ENCODE peak calls at places on chromosomes 11 and 22, in six cellular contexts. One of them, this sample, is unnamed.

GRCh38 chr11:111719379-111719778 is 46.8 kb downstream of the PPP2R1B start:
- DNase-seq in OCI-LY7: no peak
- DNase-seq in activated naive CD4-positive, alpha-beta T cell treated with anti-CD3 and anti-CD28 coated beads, Interleukin-2, amount 50 U/mL, for 16 hours: no peak
- DNase-seq in upper lobe of right lung: no peak
- DNase-seq in cardiac septum: no peak
- DNase-seq in HT1080: peak
- DNase-seq in this sample: no peak

GRCh38 chr11:35257287-35257686 is 118.3 kb downstream of the CD44 start:
- DNase-seq in OCI-LY7: no peak
- DNase-seq in activated naive CD4-positive, alpha-beta T cell treated with anti-CD3 and anti-CD28 coated beads, Interleukin-2, amount 50 U/mL, for 16 hours: no peak
- DNase-seq in upper lobe of right lung: no peak
- DNase-seq in cardiac septum: no peak
- DNase-seq in HT1080: no peak
- DNase-seq in this sample: no peak

GRCh38 chr11:73729594-73730206 is 31.2 kb downstream of the RAB6A start:
- DNase-seq in OCI-LY7: peak
- DNase-seq in activated naive CD4-positive, alpha-beta T cell treated with anti-CD3 and anti-CD28 coated beads, Interleukin-2, amount 50 U/mL, for 16 hours: no peak
- DNase-seq in upper lobe of right lung: no peak
- DNase-seq in cardiac septum: no peak
- DNase-seq in HT1080: peak
- DNase-seq in this sample: no peak

GRCh38 chr11:47412152-47412746 is 3.9 kb downstream of the SLC39A13 start:
- DNase-seq in OCI-LY7: peak
- DNase-seq in activated naive CD4-positive, alpha-beta T cell treated with anti-CD3 and anti-CD28 coated beads, Interleukin-2, amount 50 U/mL, for 16 hours: peak
- DNase-seq in upper lobe of right lung: peak
- DNase-seq in cardiac septum: peak
- DNase-seq in HT1080: peak
- DNase-seq in this sample: no peak

GRCh38 chr11:35058318-35058717 is 80.7 kb upstream of the CD44 start:
- DNase-seq in OCI-LY7: no peak
- DNase-seq in activated naive CD4-positive, alpha-beta T cell treated with anti-CD3 and anti-CD28 coated beads, Interleukin-2, amount 50 U/mL, for 16 hours: no peak
- DNase-seq in upper lobe of right lung: no peak
- DNase-seq in cardiac septum: no peak
- DNase-seq in HT1080: no peak
- DNase-seq in this sample: no peak

GRCh38 chr11:73399159-73400090 is 23.2 kb downstream of the RELT start:
- DNase-seq in OCI-LY7: no peak
- DNase-seq in activated naive CD4-positive, alpha-beta T cell treated with anti-CD3 and anti-CD28 coated beads, Interleukin-2, amount 50 U/mL, for 16 hours: no peak
- DNase-seq in upper lobe of right lung: peak
- DNase-seq in cardiac septum: peak
- DNase-seq in HT1080: peak
- DNase-seq in this sample: no peak

GRCh38 chr22:20044495-20045151 is 23.7 kb downstream of the TANGO2 start:
- DNase-seq in OCI-LY7: no peak
- DNase-seq in activated naive CD4-positive, alpha-beta T cell treated with anti-CD3 and anti-CD28 coated beads, Interleukin-2, amount 50 U/mL, for 16 hours: no peak
- DNase-seq in upper lobe of right lung: no peak
- DNase-seq in cardiac septum: no peak
- DNase-seq in HT1080: no peak
- DNase-seq in this sample: no peak

GRCh38 chr11:95074806-95075563 is 8.3 kb downstream of the SRSF8 start:
- DNase-seq in OCI-LY7: no peak
- DNase-seq in activated naive CD4-positive, alpha-beta T cell treated with anti-CD3 and anti-CD28 coated beads, Interleukin-2, amount 50 U/mL, for 16 hours: no peak
- DNase-seq in upper lobe of right lung: peak
- DNase-seq in cardiac septum: peak
- DNase-seq in HT1080: peak
- DNase-seq in this sample: no peak

GRCh38 chr11:73003083-73003482 is 139.0 kb downstream of the FCHSD2 start:
- DNase-seq in OCI-LY7: peak
- DNase-seq in activated naive CD4-positive, alpha-beta T cell treated with anti-CD3 and anti-CD28 coated beads, Interleukin-2, amount 50 U/mL, for 16 hours: no peak
- DNase-seq in upper lobe of right lung: no peak
- DNase-seq in cardiac septum: no peak
- DNase-seq in HT1080: no peak
- DNase-seq in this sample: no peak

GRCh38 chr11:71381781-71382505 is 66.2 kb downstream of the DHCR7 start:
- DNase-seq in OCI-LY7: peak
- DNase-seq in activated naive CD4-positive, alpha-beta T cell treated with anti-CD3 and anti-CD28 coated beads, Interleukin-2, amount 50 U/mL, for 16 hours: no peak
- DNase-seq in upper lobe of right lung: no peak
- DNase-seq in cardiac septum: no peak
- DNase-seq in HT1080: peak
- DNase-seq in this sample: no peak

GRCh38 chr22:24187731-24188644 is 6.7 kb downstream of the SUSD2 start:
- DNase-seq in OCI-LY7: no peak
- DNase-seq in activated naive CD4-positive, alpha-beta T cell treated with anti-CD3 and anti-CD28 coated beads, Interleukin-2, amount 50 U/mL, for 16 hours: no peak
- DNase-seq in upper lobe of right lung: peak
- DNase-seq in cardiac septum: no peak
- DNase-seq in HT1080: no peak
- DNase-seq in this sample: peak

GRCh38 chr11:85133636-85134035 is 493.5 kb downstream of the DLG2 start:
- DNase-seq in OCI-LY7: no peak
- DNase-seq in activated naive CD4-positive, alpha-beta T cell treated with anti-CD3 and anti-CD28 coated beads, Interleukin-2, amount 50 U/mL, for 16 hours: no peak
- DNase-seq in upper lobe of right lung: no peak
- DNase-seq in cardiac septum: no peak
- DNase-seq in HT1080: no peak
- DNase-seq in this sample: no peak

GRCh38 chr11:111359223-111360149 is 19.6 kb downstream of the POU2AF1 start:
- DNase-seq in OCI-LY7: peak
- DNase-seq in activated naive CD4-positive, alpha-beta T cell treated with anti-CD3 and anti-CD28 coated beads, Interleukin-2, amount 50 U/mL, for 16 hours: no peak
- DNase-seq in upper lobe of right lung: no peak
- DNase-seq in cardiac septum: no peak
- DNase-seq in HT1080: peak
- DNase-seq in this sample: no peak

GRCh38 chr11:12691473-12691872 is 17.3 kb downstream of the TEAD1 start:
- DNase-seq in OCI-LY7: no peak
- DNase-seq in activated naive CD4-positive, alpha-beta T cell treated with anti-CD3 and anti-CD28 coated beads, Interleukin-2, amount 50 U/mL, for 16 hours: no peak
- DNase-seq in upper lobe of right lung: no peak
- DNase-seq in cardiac septum: no peak
- DNase-seq in HT1080: no peak
- DNase-seq in this sample: no peak

GRCh38 chr11:107691003-107691402 is 20.9 kb downstream of the SLN start:
- DNase-seq in OCI-LY7: no peak
- DNase-seq in activated naive CD4-positive, alpha-beta T cell treated with anti-CD3 and anti-CD28 coated beads, Interleukin-2, amount 50 U/mL, for 16 hours: no peak
- DNase-seq in upper lobe of right lung: no peak
- DNase-seq in cardiac septum: no peak
- DNase-seq in HT1080: peak
- DNase-seq in this sample: no peak

GRCh38 chr22:47071812-47072641 is 309.6 kb downstream of the TBC1D22A start:
- DNase-seq in OCI-LY7: no peak
- DNase-seq in activated naive CD4-positive, alpha-beta T cell treated with anti-CD3 and anti-CD28 coated beads, Interleukin-2, amount 50 U/mL, for 16 hours: no peak
- DNase-seq in upper lobe of right lung: no peak
- DNase-seq in cardiac septum: peak
- DNase-seq in HT1080: no peak
- DNase-seq in this sample: no peak

GRCh38 chr22:37818397-37819099 is 4.6 kb upstream of the GALR3 start:
- DNase-seq in OCI-LY7: peak
- DNase-seq in activated naive CD4-positive, alpha-beta T cell treated with anti-CD3 and anti-CD28 coated beads, Interleukin-2, amount 50 U/mL, for 16 hours: peak
- DNase-seq in upper lobe of right lung: peak
- DNase-seq in cardiac septum: no peak
- DNase-seq in HT1080: no peak
- DNase-seq in this sample: peak

GRCh38 chr11:2268911-2269600 is 1.3 kb downstream of the ASCL2 start:
- DNase-seq in OCI-LY7: no peak
- DNase-seq in activated naive CD4-positive, alpha-beta T cell treated with anti-CD3 and anti-CD28 coated beads, Interleukin-2, amount 50 U/mL, for 16 hours: peak
- DNase-seq in upper lobe of right lung: peak
- DNase-seq in cardiac septum: peak
- DNase-seq in HT1080: no peak
- DNase-seq in this sample: peak

GRCh38 chr22:42164901-42165300 is 34.3 kb upstream of the CYP2D6 start:
- DNase-seq in OCI-LY7: no peak
- DNase-seq in activated naive CD4-positive, alpha-beta T cell treated with anti-CD3 and anti-CD28 coated beads, Interleukin-2, amount 50 U/mL, for 16 hours: no peak
- DNase-seq in upper lobe of right lung: no peak
- DNase-seq in cardiac septum: no peak
- DNase-seq in HT1080: no peak
- DNase-seq in this sample: no peak

GRCh38 chr22:45223304-45224117 is 17.2 kb downstream of the KIAA0930 start:
- DNase-seq in OCI-LY7: no peak
- DNase-seq in activated naive CD4-positive, alpha-beta T cell treated with anti-CD3 and anti-CD28 coated beads, Interleukin-2, amount 50 U/mL, for 16 hours: no peak
- DNase-seq in upper lobe of right lung: no peak
- DNase-seq in cardiac septum: no peak
- DNase-seq in HT1080: no peak
- DNase-seq in this sample: peak

GRCh38 chr22:29479417-29480261 is at the start of gene NEFH:
- DNase-seq in OCI-LY7: no peak
- DNase-seq in activated naive CD4-positive, alpha-beta T cell treated with anti-CD3 and anti-CD28 coated beads, Interleukin-2, amount 50 U/mL, for 16 hours: no peak
- DNase-seq in upper lobe of right lung: no peak
- DNase-seq in cardiac septum: no peak
- DNase-seq in HT1080: no peak
- DNase-seq in this sample: no peak